ENCODE peak calls at places on chromosomes 2 and 18, in nine cellular contexts. D is tibial artery; K is OCI-LY7; B is tibial nerve; M is foreskin fibroblast; U is stomach; T is HCT116; C is CD4-positive, alpha-beta T cell; Z is A549. J is an unnamed sample.

GRCh38 chr2:9373047-9373446 is 50.3 kb downstream of the ITGB1BP1 start:
- DNase-seq in K (peak; percentile 90), D (no peak), M (no peak), Z (no peak), B (no peak), T (no peak), U (no peak), C (no peak), J (no peak)

GRCh38 chr2:178119181-178119922 is 7.1 kb downstream of the RBM45 start:
- DNase-seq in U (no peak), C (no peak), Z (no peak), K (no peak), T (no peak), B (no peak), M (no peak), D (no peak), J (no peak)

GRCh38 chr18:12703714-12704113 is 872 bp downstream of the PSMG2 start:
- DNase-seq in U (no peak), D (no peak), Z (no peak), K (peak; percentile 54), T (no peak), M (peak; percentile 14), B (no peak), C (no peak), J (no peak)

GRCh38 chr2:180970052-180970451 is 10.4 kb upstream of the UBE2E3 start:
- DNase-seq in T (no peak), M (no peak), C (no peak), K (no peak), U (no peak), B (no peak), Z (no peak), D (no peak), J (no peak)

GRCh38 chr2:30237346-30238142 is 6.2 kb downstream of the LBH start:
- DNase-seq in C (no peak), D (no peak), Z (no peak), K (no peak), B (no peak), T (no peak), M (no peak), U (no peak), J (no peak)

GRCh38 chr2:173027181-173028128 is 48.2 kb upstream of the MAP3K20 start:
- DNase-seq in U (peak; percentile 89), T (peak; percentile 83), K (peak; percentile 85), Z (peak; percentile 46), C (peak; percentile 59), B (peak; percentile 89), D (peak; percentile 95), M (peak; percentile 80), J (peak; percentile 68)

GRCh38 chr2:159617651-159618050 is 1.3 kb upstream of the BAZ2B start:
- DNase-seq in C (no peak), M (no peak), D (no peak), U (no peak), Z (no peak), K (no peak), B (no peak), T (no peak), J (no peak)

GRCh38 chr2:151228847-151229497 is 32.7 kb downstream of the RBM43 start:
- DNase-seq in Z (no peak), C (no peak), K (no peak), D (no peak), B (no peak), T (no peak), U (no peak), M (no peak), J (no peak)

GRCh38 chr2:217182996-217183395 is 323.1 kb upstream of the TNP1 start:
- DNase-seq in B (no peak), D (no peak), C (no peak), U (no peak), T (no peak), M (no peak), Z (no peak), K (no peak), J (no peak)

GRCh38 chr2:224062481-224063307 is 23.6 kb upstream of the SERPINE2 start:
- DNase-seq in D (no peak), M (no peak), T (no peak), C (no peak), U (no peak), Z (no peak), K (no peak), B (no peak), J (no peak)
- TF ChIP-seq CTCF in D (no peak), M (no peak), T (no peak), C (peak; percentile 21), U (no peak), Z (no peak), K (peak; percentile 19), B (no peak), J (no peak)

GRCh38 chr2:219388845-219389156 is 1.1 kb upstream of the DNPEP start:
- DNase-seq in T (no peak), C (no peak), D (no peak), Z (no peak), K (no peak), M (no peak), B (no peak), U (no peak), J (no peak)

GRCh38 chr2:219387284-219388126 is at the start of gene DNPEP:
- DNase-seq in T (peak; percentile 73), C (no peak), B (peak; percentile 90), D (peak; percentile 92), M (peak; percentile 90), K (peak; percentile 91), Z (peak; percentile 76), U (peak; percentile 95), J (peak; percentile 79)

GRCh38 chr2:219385958-219386520 is 1.7 kb downstream of the DNPEP start:
- DNase-seq in U (no peak), B (no peak), C (no peak), M (no peak), K (no peak), Z (no peak), D (no peak), T (no peak), J (no peak)

GRCh38 chr2:219386532-219387280 is 1.0 kb downstream of the DNPEP start:
- DNase-seq in C (peak; percentile 22), M (no peak), B (no peak), U (no peak), Z (no peak), K (peak; percentile 6), T (no peak), D (peak; percentile 35), J (no peak)

DNA sequence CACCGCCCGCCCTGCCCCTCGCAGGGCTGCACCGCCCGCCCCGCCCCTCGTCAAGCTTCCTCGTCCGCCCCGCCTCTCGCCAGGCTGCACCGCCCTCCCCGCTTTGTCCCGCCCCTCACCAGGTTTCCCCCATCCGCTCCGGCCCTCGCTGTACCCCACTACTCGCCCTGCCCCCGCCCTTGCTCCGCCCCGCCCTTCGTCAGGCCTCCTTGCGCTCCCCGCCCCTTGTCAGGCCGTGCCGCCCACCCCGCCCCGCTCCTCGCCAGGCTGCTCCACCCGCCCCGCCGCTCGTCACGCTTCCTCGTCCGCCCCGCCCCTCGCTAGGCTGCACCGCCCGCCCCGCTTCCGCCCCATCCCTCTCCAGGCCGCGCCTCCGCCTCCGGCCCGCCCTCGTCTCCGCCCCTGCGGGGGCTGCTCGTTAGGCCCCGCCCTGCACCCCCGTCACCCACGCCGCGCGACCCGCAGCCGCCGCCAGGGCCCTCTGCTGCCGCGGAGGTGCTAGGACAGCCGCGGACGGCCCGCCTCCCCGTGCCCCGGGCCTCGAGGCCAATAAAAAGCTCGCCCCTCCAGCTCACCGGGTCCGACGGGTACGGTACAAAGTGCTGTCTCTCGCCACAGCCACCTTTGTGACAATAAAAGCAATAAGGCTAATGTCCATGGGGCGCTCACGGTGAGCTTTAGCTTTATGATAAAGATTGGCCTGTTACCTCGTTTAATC is 574 bp upstream of the DNPEP start:
- DNase-seq in M (peak; percentile 97), U (peak; percentile 99), K (peak; percentile 95), D (peak; percentile 97), T (peak; percentile 90), C (peak; percentile 98), Z (peak; percentile 76), B (peak; percentile 95), J (peak; percentile 99)
- TF ChIP-seq CTCF in M (peak; percentile 37), U (peak; percentile 79), K (peak; percentile 74), D (peak; percentile 87), T (peak; percentile 64), C (peak; percentile 65), Z (peak; percentile 39), B (peak; percentile 61), J (peak; percentile 47)

DNA sequence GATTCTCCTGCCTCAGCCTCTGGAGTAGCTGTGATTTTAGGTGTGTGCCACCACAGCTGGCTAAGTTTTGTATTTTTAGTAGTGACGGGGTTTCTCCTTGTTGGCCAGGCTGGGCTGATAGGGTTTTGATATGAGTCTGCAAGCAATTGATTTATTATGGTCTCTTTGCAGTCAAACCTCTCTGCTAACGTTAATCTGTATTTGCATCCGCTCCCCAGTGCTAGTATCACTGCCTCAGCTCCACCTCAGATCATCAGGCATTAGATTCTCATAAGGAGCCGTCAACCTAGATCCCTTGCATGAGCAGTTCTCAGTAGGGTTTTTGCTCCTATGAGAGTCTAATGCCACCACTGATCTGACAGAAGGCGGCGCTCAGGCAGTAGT is 19.0 kb downstream of the HAT1 start:
- DNase-seq in B (no peak), M (no peak), D (no peak), U (no peak), C (no peak), T (no peak), K (no peak), Z (no peak), J (no peak)
- TF ChIP-seq CTCF in B (no peak), M (no peak), D (no peak), U (no peak), C (no peak), T (no peak), K (peak; percentile 6), Z (no peak), J (no peak)

GRCh38 chr2:233349005-233349998 is 5.0 kb upstream of the DGKD start:
- DNase-seq in M (no peak), D (peak; percentile 58), B (peak; percentile 51), K (peak; percentile 91), C (no peak), T (no peak), Z (no peak), U (peak; percentile 48), J (peak; percentile 68)

GRCh38 chr2:233351423-233351822 is 2.9 kb upstream of the DGKD start:
- DNase-seq in C (no peak), Z (no peak), T (peak; percentile 18), K (no peak), D (no peak), B (no peak), M (no peak), U (no peak), J (no peak)

GRCh38 chr2:233353101-233353768 is 1.1 kb upstream of the DGKD start:
- DNase-seq in B (no peak), T (no peak), M (no peak), U (peak; percentile 39), K (no peak), Z (no peak), C (no peak), D (no peak), J (no peak)

GRCh38 chr2:233352141-233352842 is 2.0 kb upstream of the DGKD start:
- DNase-seq in Z (no peak), U (no peak), K (no peak), M (no peak), D (no peak), B (no peak), T (no peak), C (no peak), J (no peak)

DNA sequence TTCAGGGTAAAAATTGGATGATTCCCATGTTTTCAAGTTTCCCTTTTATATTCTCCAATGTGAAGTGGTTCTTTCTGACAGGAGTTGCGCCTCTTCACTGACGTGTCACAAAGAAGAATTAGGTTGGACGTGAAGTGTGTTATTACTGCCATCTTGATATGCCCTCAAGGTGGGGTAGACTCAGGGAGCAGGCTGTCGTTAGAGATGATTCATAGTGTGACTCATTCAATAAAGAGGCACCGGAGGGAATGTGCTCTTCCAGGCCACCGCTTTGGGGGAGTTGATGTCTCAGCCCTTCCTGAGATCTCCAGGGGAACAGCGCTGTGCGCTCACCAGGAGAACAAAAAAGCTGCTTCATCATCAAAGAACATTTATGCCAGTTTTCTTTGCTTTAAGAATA is 3.6 kb upstream of the DGKD start:
- DNase-seq in U (no peak), M (peak; percentile 89), T (peak; percentile 92), K (no peak), Z (peak; percentile 98), B (no peak), C (no peak), D (no peak), J (no peak)
- TF ChIP-seq CTCF in U (no peak), M (no peak), T (no peak), K (no peak), Z (no peak), B (no peak), C (no peak), D (no peak), J (no peak)

J was measured in GM20000.